ENCODE peak calls at places on chromosomes 13 and 19, in seven cellular contexts. R is right lobe of liver, J is pancreas, S is transverse colon, I is D721Med, G is PC-9, K is bronchial epithelial cell. F is an unnamed sample.

GRCh38 chr13:43522788-43523187 is 264.0 kb downstream of the ENOX1 start:
- DNase-seq in R (no peak), J (no peak), S (no peak), I (no peak), G (no peak), K (no peak), F (no peak)

GRCh38 chr19:4523306-4524110 is 5.2 kb upstream of the PLIN4 start:
- DNase-seq in R (peak; percentile 77), J (peak; percentile 56), S (peak; percentile 59), I (peak; percentile 70), G (peak; percentile 46), K (no peak), F (no peak)

GRCh38 chr19:35146746-35147466 is 3.9 kb downstream of the FXYD7 start:
- DNase-seq in R (no peak), J (no peak), S (no peak), I (no peak), G (no peak), K (no peak), F (no peak)

GRCh38 chr13:31038834-31039552 is 106.5 kb downstream of the TEX26 start:
- DNase-seq in R (no peak), J (no peak), S (no peak), I (no peak), G (no peak), K (no peak), F (no peak)

GRCh38 chr19:6604906-6605305 is 14.0 kb upstream of the CD70 start:
- DNase-seq in R (no peak), J (no peak), S (no peak), I (no peak), G (no peak), K (no peak), F (no peak)

GRCh38 chr19:2867025-2867991 is at the start of gene ZNF556:
- DNase-seq in R (no peak), J (no peak), S (no peak), I (no peak), G (peak; percentile 2), K (peak; percentile 90), F (no peak)

GRCh38 chr19:55688422-55689218 is 13.6 kb downstream of the EPN1 start:
- DNase-seq in R (no peak), J (peak; percentile 31), S (peak; percentile 87), I (no peak), G (no peak), K (no peak), F (peak; percentile 64)

GRCh38 chr13:114124486-114124885 is 7.9 kb downstream of the RASA3 start:
- DNase-seq in R (no peak), J (no peak), S (no peak), I (no peak), G (no peak), K (no peak), F (no peak)

GRCh38 chr13:109788372-109789195 is 2.2 kb upstream of the IRS2 start:
- DNase-seq in R (no peak), J (no peak), S (no peak), I (no peak), G (no peak), K (no peak), F (no peak)

GRCh38 chr19:32691291-32691951 is at the start of gene NUDT19:
- DNase-seq in R (peak; percentile 91), J (peak; percentile 87), S (peak; percentile 90), I (no peak), G (peak; percentile 90), K (peak; percentile 69), F (peak; percentile 88)

DNA sequence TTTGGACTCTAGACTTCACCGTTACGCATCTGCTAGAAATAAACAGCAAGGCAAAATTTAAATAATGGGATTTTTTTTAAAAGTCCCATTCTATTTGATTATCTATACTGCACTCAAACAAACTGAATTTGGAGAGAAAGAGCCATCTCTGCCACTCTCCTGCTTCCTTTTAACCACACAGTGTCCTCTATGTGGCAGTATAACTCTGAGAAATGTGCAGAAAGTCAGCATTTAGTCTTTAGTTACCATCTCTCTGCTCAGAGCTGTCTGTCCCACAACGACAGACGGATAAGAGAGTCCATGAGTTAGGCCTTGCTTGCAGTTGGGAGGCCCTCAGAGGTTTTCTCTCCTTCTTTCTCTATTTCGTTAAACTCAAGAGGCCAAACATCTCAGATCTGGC is 21.2 kb downstream of the CCNA1 start:
- DNase-seq in R (no peak), J (no peak), S (no peak), I (no peak), G (no peak), K (peak; percentile 28), F (no peak)
- TF ChIP-seq CTCF in R (peak; percentile 9), J (no peak), S (no peak), I (peak; percentile 50), G (peak; percentile 29), K (peak; percentile 43), F (peak; percentile 40)

GRCh38 chr13:33817843-33818661 is at the start of gene RFC3:
- DNase-seq in R (peak; percentile 94), J (peak; percentile 87), S (peak; percentile 94), I (peak; percentile 53), G (peak; percentile 83), K (peak; percentile 87), F (peak; percentile 85)
- TF ChIP-seq CTCF in R (no peak), J (no peak), S (no peak), I (no peak), G (no peak), K (no peak), F (no peak)

DNA sequence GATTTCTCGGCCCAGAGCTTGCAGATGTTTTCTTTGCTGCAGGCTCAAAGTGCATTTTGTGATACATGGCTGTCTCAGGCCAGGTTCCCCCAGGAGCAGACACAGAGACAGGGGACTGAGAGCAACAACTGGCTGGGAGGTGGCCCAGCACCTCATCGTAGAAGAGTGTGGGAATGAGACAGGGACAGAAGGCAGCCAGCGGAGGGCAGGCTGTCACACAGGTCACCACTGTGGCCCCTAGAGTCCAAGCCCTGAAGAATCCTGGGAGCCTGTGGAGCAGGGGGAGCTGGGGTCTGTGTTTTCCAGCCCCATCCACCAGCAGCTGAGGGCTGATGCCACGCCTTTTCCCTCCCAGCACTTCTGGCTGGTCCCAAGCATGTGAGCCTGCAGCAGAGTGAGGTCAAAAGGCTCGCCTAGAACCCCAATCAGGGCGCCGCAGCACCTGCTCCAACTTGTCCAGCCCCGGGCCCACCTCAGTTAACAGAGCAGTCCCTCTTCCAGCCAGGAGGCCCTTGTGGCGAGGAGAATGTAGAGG is 723.8 kb downstream of the UQCRFS1 start:
- DNase-seq in R (no peak), J (no peak), S (no peak), I (no peak), G (no peak), K (no peak), F (no peak)
- TF ChIP-seq CTCF in R (no peak), J (no peak), S (no peak), I (no peak), G (no peak), K (no peak), F (no peak)

GRCh38 chr13:26946675-26947342 is 186.2 kb upstream of the GPR12 start:
- DNase-seq in R (no peak), J (no peak), S (no peak), I (peak; percentile 45), G (no peak), K (peak; percentile 59), F (no peak)
- TF ChIP-seq CTCF in R (peak; percentile 80), J (peak; percentile 75), S (peak; percentile 95), I (peak; percentile 78), G (peak; percentile 86), K (peak; percentile 68), F (peak; percentile 76)

GRCh38 chr19:11597202-11598102 is at the start of gene ZNF627:
- DNase-seq in R (peak; percentile 99), J (peak; percentile 99), S (peak; percentile 100), I (peak; percentile 95), G (peak; percentile 98), K (peak; percentile 93), F (peak; percentile 97)
- TF ChIP-seq CTCF in R (peak; percentile 35), J (no peak), S (peak; percentile 65), I (no peak), G (peak; percentile 22), K (no peak), F (no peak)

GRCh38 chr19:12773571-12773970 is 1.8 kb downstream of the HOOK2 start:
- DNase-seq in R (no peak), J (no peak), S (no peak), I (no peak), G (no peak), K (no peak), F (no peak)
- TF ChIP-seq CTCF in R (peak; percentile 24), J (no peak), S (no peak), I (peak; percentile 28), G (peak; percentile 46), K (peak; percentile 38), F (peak; percentile 43)

DNA sequence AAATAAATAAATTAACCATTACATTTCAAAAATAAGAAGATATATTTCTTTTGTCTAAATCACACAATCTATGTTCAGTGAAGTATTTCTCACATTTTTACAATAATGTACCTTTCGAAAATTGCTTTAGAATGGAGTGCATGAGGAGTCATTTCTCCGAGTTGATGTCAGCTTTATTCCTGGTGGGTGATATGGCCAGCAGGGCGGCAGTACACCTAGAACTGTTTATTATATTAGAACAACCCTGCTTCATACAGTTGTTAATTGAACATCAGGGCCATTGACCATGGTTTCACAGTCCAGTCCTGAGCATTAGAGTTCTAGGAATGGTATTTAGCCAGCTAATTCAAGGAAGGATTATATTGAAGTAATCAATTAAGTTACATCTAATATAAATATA is 696.3 kb upstream of the SLC10A2 start:
- DNase-seq in R (no peak), J (no peak), S (no peak), I (no peak), G (no peak), K (no peak), F (no peak)
- TF ChIP-seq CTCF in R (peak; percentile 20), J (no peak), S (no peak), I (no peak), G (no peak), K (no peak), F (peak; percentile 25)

DNA sequence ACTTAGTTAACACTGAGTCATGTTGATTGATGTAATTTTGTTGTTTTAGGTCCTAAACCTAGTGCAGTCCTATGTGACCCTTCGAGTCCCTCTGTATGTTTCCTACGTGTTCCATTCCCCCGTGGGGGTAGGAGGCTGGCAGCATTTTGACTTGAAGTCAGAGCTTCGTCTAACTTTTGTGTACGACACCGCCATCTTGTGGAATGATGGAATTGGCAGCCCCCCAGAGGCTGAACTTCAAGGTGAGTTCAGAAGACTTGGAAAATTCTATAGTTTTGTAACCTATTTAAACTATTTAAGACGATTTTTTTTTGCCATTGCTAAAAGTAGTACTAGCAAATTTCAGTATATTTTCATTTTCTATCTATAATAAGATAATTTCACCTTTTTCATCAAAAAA is 117.9 kb downstream of the STOML3 start:
- DNase-seq in R (peak; percentile 50), J (peak; percentile 26), S (peak; percentile 11), I (peak; percentile 23), G (peak; percentile 42), K (peak; percentile 52), F (no peak)
- TF ChIP-seq CTCF in R (peak; percentile 52), J (no peak), S (no peak), I (peak; percentile 55), G (peak; percentile 69), K (peak; percentile 60), F (peak; percentile 39)

F was measured in RWPE2.